ENCODE peak calls at places on chromosomes 6 and 20, in five cellular contexts. One of them, this sample, is unnamed.

GRCh38 chr6:132199343-132199742 is 201.9 kb downstream of the MOXD1 start:
- DNase-seq in spleen: no peak
- DNase-seq in B cell: no peak
- DNase-seq in foreskin fibroblast: peak
- DNase-seq in tibial artery: no peak
- DNase-seq in this sample: no peak

GRCh38 chr6:52994789-52995078 is 350 bp downstream of the GSTA4 start:
- DNase-seq in spleen: peak
- DNase-seq in B cell: peak
- DNase-seq in foreskin fibroblast: no peak
- DNase-seq in tibial artery: peak
- DNase-seq in this sample: peak

GRCh38 chr20:25076731-25077609 is 5.0 kb downstream of the VSX1 start:
- DNase-seq in spleen: no peak
- DNase-seq in B cell: no peak
- DNase-seq in foreskin fibroblast: peak
- DNase-seq in tibial artery: no peak
- DNase-seq in this sample: no peak

GRCh38 chr6:9520417-9521151 is 894.3 kb downstream of the TFAP2A start:
- DNase-seq in spleen: no peak
- DNase-seq in B cell: no peak
- DNase-seq in foreskin fibroblast: peak
- DNase-seq in tibial artery: no peak
- DNase-seq in this sample: no peak

GRCh38 chr6:14501240-14501639 is 383.7 kb downstream of the CD83 start:
- DNase-seq in spleen: no peak
- DNase-seq in B cell: no peak
- DNase-seq in foreskin fibroblast: no peak
- DNase-seq in tibial artery: no peak
- DNase-seq in this sample: no peak

GRCh38 chr6:89562114-89562815 is 76.3 kb downstream of the LYRM2 start:
- DNase-seq in spleen: no peak
- DNase-seq in B cell: no peak
- DNase-seq in foreskin fibroblast: no peak
- DNase-seq in tibial artery: no peak
- DNase-seq in this sample: no peak

GRCh38 chr6:25902071-25902470 is 28.0 kb upstream of the SLC17A3 start:
- DNase-seq in spleen: no peak
- DNase-seq in B cell: no peak
- DNase-seq in foreskin fibroblast: no peak
- DNase-seq in tibial artery: no peak
- DNase-seq in this sample: no peak

GRCh38 chr20:41169791-41170351 is 32.5 kb downstream of the PLCG1 start:
- DNase-seq in spleen: peak
- DNase-seq in B cell: no peak
- DNase-seq in foreskin fibroblast: peak
- DNase-seq in tibial artery: peak
- DNase-seq in this sample: no peak

GRCh38 chr6:133778414-133778813 is 110.5 kb upstream of the TCF21 start:
- DNase-seq in spleen: no peak
- DNase-seq in B cell: no peak
- DNase-seq in foreskin fibroblast: peak
- DNase-seq in tibial artery: no peak
- DNase-seq in this sample: no peak

GRCh38 chr6:125745281-125746018 is 4.0 kb upstream of the HEY2 start:
- DNase-seq in spleen: no peak
- DNase-seq in B cell: no peak
- DNase-seq in foreskin fibroblast: no peak
- DNase-seq in tibial artery: no peak
- DNase-seq in this sample: no peak

GRCh38 chr6:170292778-170293164 is 1.9 kb upstream of the DLL1 start:
- DNase-seq in spleen: peak
- DNase-seq in B cell: no peak
- DNase-seq in foreskin fibroblast: no peak
- DNase-seq in tibial artery: no peak
- DNase-seq in this sample: no peak

GRCh38 chr6:111260570-111261298 is 173.4 kb downstream of the SLC16A10 start:
- DNase-seq in spleen: no peak
- DNase-seq in B cell: no peak
- DNase-seq in foreskin fibroblast: no peak
- DNase-seq in tibial artery: no peak
- DNase-seq in this sample: no peak

GRCh38 chr6:2940010-2940850 is 31.1 kb downstream of the SERPINB6 start:
- DNase-seq in spleen: peak
- DNase-seq in B cell: peak
- DNase-seq in foreskin fibroblast: no peak
- DNase-seq in tibial artery: no peak
- DNase-seq in this sample: peak

GRCh38 chr6:103273048-103273447 is 1586.7 kb downstream of the HACE1 start:
- DNase-seq in spleen: no peak
- DNase-seq in B cell: no peak
- DNase-seq in foreskin fibroblast: no peak
- DNase-seq in tibial artery: no peak
- DNase-seq in this sample: no peak

GRCh38 chr20:17615645-17616479 is 46.0 kb downstream of the DSTN start:
- DNase-seq in spleen: peak
- DNase-seq in B cell: peak
- DNase-seq in foreskin fibroblast: no peak
- DNase-seq in tibial artery: peak
- DNase-seq in this sample: peak

GRCh38 chr6:118908441-118908840 is 14.5 kb downstream of the ASF1A start:
- DNase-seq in spleen: no peak
- DNase-seq in B cell: no peak
- DNase-seq in foreskin fibroblast: no peak
- DNase-seq in tibial artery: no peak
- DNase-seq in this sample: no peak

GRCh38 chr6:81561071-81561564 is 191.4 kb downstream of the TENT5A start:
- DNase-seq in spleen: no peak
- DNase-seq in B cell: no peak
- DNase-seq in foreskin fibroblast: peak
- DNase-seq in tibial artery: no peak
- DNase-seq in this sample: no peak

GRCh38 chr6:122692175-122692598 is 82.0 kb downstream of the PKIB start:
- DNase-seq in spleen: no peak
- DNase-seq in B cell: no peak
- DNase-seq in foreskin fibroblast: no peak
- DNase-seq in tibial artery: no peak
- DNase-seq in this sample: no peak

GRCh38 chr20:41387433-41387832 is 20.8 kb upstream of the EMILIN3 start:
- DNase-seq in spleen: peak
- DNase-seq in B cell: no peak
- DNase-seq in foreskin fibroblast: no peak
- DNase-seq in tibial artery: no peak
- DNase-seq in this sample: no peak

GRCh38 chr20:24134284-24134683 is 145.7 kb upstream of the GGTLC1 start:
- DNase-seq in spleen: no peak
- DNase-seq in B cell: no peak
- DNase-seq in foreskin fibroblast: no peak
- DNase-seq in tibial artery: no peak
- DNase-seq in this sample: no peak

GRCh38 chr6:153553627-153554026 is 422.5 kb upstream of the RGS17 start:
- DNase-seq in spleen: no peak
- DNase-seq in B cell: no peak
- DNase-seq in foreskin fibroblast: no peak
- DNase-seq in tibial artery: no peak
- DNase-seq in this sample: no peak

GRCh38 chr6:82251942-82252341 is 4.4 kb upstream of the IBTK start:
- DNase-seq in spleen: no peak
- DNase-seq in B cell: peak
- DNase-seq in foreskin fibroblast: peak
- DNase-seq in tibial artery: no peak
- DNase-seq in this sample: peak

GRCh38 chr20:47922280-47922675 is 137.0 kb upstream of the SULF2 start:
- DNase-seq in spleen: no peak
- DNase-seq in B cell: no peak
- DNase-seq in foreskin fibroblast: no peak
- DNase-seq in tibial artery: no peak
- DNase-seq in this sample: no peak

GRCh38 chr6:53961679-53962370 is 149.4 kb upstream of the MLIP start:
- DNase-seq in spleen: no peak
- DNase-seq in B cell: no peak
- DNase-seq in foreskin fibroblast: no peak
- DNase-seq in tibial artery: no peak
- DNase-seq in this sample: no peak

GRCh38 chr6:14053776-14054175 is 63.8 kb upstream of the CD83 start:
- DNase-seq in spleen: no peak
- DNase-seq in B cell: no peak
- DNase-seq in foreskin fibroblast: peak
- DNase-seq in tibial artery: no peak
- DNase-seq in this sample: no peak

GRCh38 chr6:157761331-157761921 is 61.6 kb upstream of the SNX9 start:
- DNase-seq in spleen: no peak
- DNase-seq in B cell: no peak
- DNase-seq in foreskin fibroblast: no peak
- DNase-seq in tibial artery: no peak
- DNase-seq in this sample: peak

GRCh38 chr20:22757424-22758189 is 173.2 kb upstream of the FOXA2 start:
- DNase-seq in spleen: no peak
- DNase-seq in B cell: no peak
- DNase-seq in foreskin fibroblast: no peak
- DNase-seq in tibial artery: no peak
- DNase-seq in this sample: no peak

GRCh38 chr20:32559753-32560380 is 25.3 kb downstream of the NOL4L start:
- DNase-seq in spleen: no peak
- DNase-seq in B cell: no peak
- DNase-seq in foreskin fibroblast: no peak
- DNase-seq in tibial artery: no peak
- DNase-seq in this sample: no peak

GRCh38 chr20:39283464-39283863 is 321.3 kb downstream of the DHX35 start:
- DNase-seq in spleen: no peak
- DNase-seq in B cell: no peak
- DNase-seq in foreskin fibroblast: no peak
- DNase-seq in tibial artery: no peak
- DNase-seq in this sample: no peak

GRCh38 chr6:168093071-168093505 is 14.1 kb upstream of the FRMD1 start:
- DNase-seq in spleen: peak
- DNase-seq in B cell: no peak
- DNase-seq in foreskin fibroblast: no peak
- DNase-seq in tibial artery: no peak
- DNase-seq in this sample: no peak

DNA sequence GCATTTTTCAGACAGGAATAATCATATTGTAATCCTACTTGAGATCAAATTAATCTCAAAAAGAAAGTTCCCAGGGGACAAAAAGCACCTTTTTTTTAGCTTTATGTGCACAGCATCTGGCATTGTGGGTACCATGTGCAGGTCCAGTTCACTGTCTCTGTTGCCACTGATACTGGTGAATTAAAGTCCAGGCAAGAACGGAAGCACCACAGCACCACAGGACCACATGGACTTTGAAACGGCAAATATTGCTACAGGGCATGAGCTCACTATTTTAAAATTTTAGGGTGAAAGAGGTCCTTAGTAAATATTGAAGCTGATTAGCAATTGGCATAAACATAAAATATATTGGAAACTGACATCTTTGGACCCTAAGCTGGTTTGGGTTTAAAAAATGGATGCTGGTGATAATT is 709.0 kb downstream of the EPM2A start:
- DNase-seq in spleen: no peak
- DNase-seq in B cell: no peak
- DNase-seq in foreskin fibroblast: no peak
- DNase-seq in tibial artery: no peak
- DNase-seq in this sample: no peak
- TF ChIP-seq CTCF in spleen: no peak
- TF ChIP-seq CTCF in B cell: no peak
- TF ChIP-seq CTCF in foreskin fibroblast: no peak
- TF ChIP-seq CTCF in tibial artery: no peak
- TF ChIP-seq CTCF in this sample: no peak

DNA sequence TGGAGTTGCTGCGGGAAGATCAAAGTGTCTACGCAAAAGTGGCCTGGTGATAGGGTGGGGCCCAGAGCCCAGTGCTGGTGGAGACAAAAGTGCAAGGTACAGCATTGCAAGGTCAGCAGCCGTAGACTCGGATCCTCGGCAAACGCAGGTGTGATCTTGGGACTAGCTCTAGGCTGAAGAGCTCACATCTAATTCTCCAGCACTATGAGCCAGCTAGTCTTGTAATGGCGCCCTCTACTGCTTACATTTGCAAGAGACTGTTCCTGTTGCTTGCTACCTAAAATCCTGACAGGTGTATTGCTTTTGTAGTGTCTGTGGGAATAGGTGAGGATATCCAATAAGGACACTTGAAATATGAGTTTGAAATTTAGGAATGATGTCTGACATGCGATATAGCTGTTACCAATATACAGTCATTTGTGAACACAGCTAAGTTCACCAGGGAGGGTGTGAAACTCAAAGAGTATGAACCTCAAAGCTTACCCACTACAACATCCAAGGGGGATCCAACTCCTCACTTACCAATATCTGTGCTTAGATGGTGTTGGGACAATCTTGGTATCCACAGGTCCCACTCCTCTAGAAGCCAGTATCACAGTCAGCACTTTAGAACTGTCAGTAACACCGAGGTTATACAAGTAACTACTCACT is 58.4 kb downstream of the PDE7B start:
- DNase-seq in spleen: no peak
- DNase-seq in B cell: peak
- DNase-seq in foreskin fibroblast: no peak
- DNase-seq in tibial artery: no peak
- DNase-seq in this sample: peak
- TF ChIP-seq CTCF in spleen: peak
- TF ChIP-seq CTCF in B cell: peak
- TF ChIP-seq CTCF in foreskin fibroblast: peak
- TF ChIP-seq CTCF in tibial artery: peak
- TF ChIP-seq CTCF in this sample: peak

GRCh38 chr6:46734867-46735719 is at the start of gene PLA2G7:
- DNase-seq in spleen: peak
- DNase-seq in B cell: no peak
- DNase-seq in foreskin fibroblast: no peak
- DNase-seq in tibial artery: peak
- DNase-seq in this sample: no peak
- TF ChIP-seq CTCF in spleen: no peak
- TF ChIP-seq CTCF in B cell: no peak
- TF ChIP-seq CTCF in foreskin fibroblast: no peak
- TF ChIP-seq CTCF in tibial artery: no peak
- TF ChIP-seq CTCF in this sample: no peak

DNA sequence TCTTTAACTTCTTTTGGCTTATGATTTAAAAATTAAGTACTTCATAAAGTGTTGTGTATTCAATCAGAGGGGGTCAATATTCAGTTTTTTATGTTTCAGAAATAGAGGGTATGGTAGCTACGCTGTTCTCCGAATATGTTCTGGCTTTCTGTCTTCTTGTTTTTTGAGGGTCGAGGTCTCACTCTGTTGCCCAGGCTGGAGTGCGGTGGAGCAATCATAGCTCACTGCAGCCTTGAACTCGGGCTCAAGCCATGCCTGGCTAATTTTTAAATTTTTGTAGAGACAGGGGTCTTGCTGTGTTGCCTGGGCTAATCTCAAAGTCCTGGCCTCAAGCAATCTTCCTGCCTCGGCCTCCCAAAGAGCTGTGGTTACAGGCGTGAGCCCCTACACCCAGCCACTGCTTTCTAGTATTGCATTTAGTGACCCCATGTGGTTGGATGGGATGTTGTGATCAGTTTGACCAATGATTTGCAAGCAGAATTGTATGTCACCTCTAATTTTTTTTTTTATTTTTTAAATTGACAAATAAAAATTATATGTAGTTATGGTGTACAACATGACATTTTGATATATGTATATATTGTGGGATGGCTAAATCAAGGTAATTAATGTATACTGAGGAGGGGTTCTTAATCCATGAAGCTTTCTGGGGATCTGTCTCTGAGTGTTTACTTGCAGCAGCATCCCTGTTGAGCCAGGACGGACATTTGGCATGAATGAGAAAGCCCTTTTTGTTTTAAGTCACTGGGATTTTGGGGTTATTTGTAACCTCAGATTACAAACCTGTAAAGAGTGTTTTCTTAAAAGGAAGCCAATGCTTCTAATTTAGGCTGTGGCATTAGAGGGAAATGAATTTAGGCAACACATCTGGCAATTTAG is 38.5 kb upstream of the DEK start:
- DNase-seq in spleen: no peak
- DNase-seq in B cell: no peak
- DNase-seq in foreskin fibroblast: no peak
- DNase-seq in tibial artery: no peak
- DNase-seq in this sample: no peak
- TF ChIP-seq CTCF in spleen: no peak
- TF ChIP-seq CTCF in B cell: no peak
- TF ChIP-seq CTCF in foreskin fibroblast: no peak
- TF ChIP-seq CTCF in tibial artery: no peak
- TF ChIP-seq CTCF in this sample: peak